ENCODE peak calls at places on chromosomes 16 and 17, in six cellular contexts. G is stimulated activated CD8-positive, alpha-beta memory T cell treated with anti-CD3 and anti-CD28 coated beads, Interleukin-4, amount 100 ng/mL, for 1 hour; B is smooth muscle cell of the brain vasculature; I is PC-3; A is neural progenitor cell; N is bronchial epithelial cell. F is an unnamed sample.

GRCh38 chr16:10441726-10442125 is 55.9 kb downstream of the ATF7IP2 start:
- DNase-seq in G (no peak), B (no peak), I (no peak), A (no peak), N (no peak), F (no peak)

GRCh38 chr17:28622186-28622585 is 8.2 kb upstream of the RSKR start:
- DNase-seq in G (no peak), B (no peak), I (no peak), A (no peak), N (no peak), F (no peak)

GRCh38 chr17:73705594-73705993 is 61.3 kb upstream of the SDK2 start:
- DNase-seq in G (no peak), B (no peak), I (peak), A (no peak), N (peak), F (peak)

GRCh38 chr17:76528528-76529223 is 8.8 kb downstream of the CYGB start:
- DNase-seq in G (no peak), B (no peak), I (no peak), A (no peak), N (no peak), F (peak)

GRCh38 chr16:66515543-66516171 is 34.3 kb downstream of the TK2 start:
- DNase-seq in G (no peak), B (no peak), I (peak), A (no peak), N (no peak), F (peak)

GRCh38 chr17:73255671-73256181 is 6.0 kb downstream of the CPSF4L start:
- DNase-seq in G (peak), B (no peak), I (peak), A (peak), N (peak), F (peak)

GRCh38 chr17:75125984-75126383 is 5.6 kb downstream of the NT5C start:
- DNase-seq in G (no peak), B (no peak), I (no peak), A (no peak), N (no peak), F (no peak)

GRCh38 chr17:44374306-44375195 is 10.9 kb upstream of the FAM171A2 start:
- DNase-seq in G (no peak), B (no peak), I (no peak), A (peak), N (peak), F (no peak)

GRCh38 chr17:40018211-40019121 is 3.2 kb downstream of the CSF3 start:
- DNase-seq in G (no peak), B (no peak), I (no peak), A (peak), N (no peak), F (peak)

GRCh38 chr17:38584350-38584925 is 21.3 kb downstream of the SRCIN1 start:
- DNase-seq in G (peak), B (no peak), I (peak), A (peak), N (peak), F (peak)

GRCh38 chr17:40283662-40284061 is 4.0 kb upstream of the CDC6 start:
- DNase-seq in G (no peak), B (no peak), I (peak), A (no peak), N (peak), F (peak)

GRCh38 chr16:75114179-75114945 is 2.2 kb downstream of the LDHD start:
- DNase-seq in G (no peak), B (no peak), I (no peak), A (no peak), N (no peak), F (no peak)

GRCh38 chr16:78478267-78478821 is 378.9 kb downstream of the WWOX start:
- DNase-seq in G (no peak), B (no peak), I (no peak), A (peak), N (no peak), F (peak)

GRCh38 chr17:14672830-14673229 is 371.9 kb downstream of the HS3ST3B1 start:
- DNase-seq in G (no peak), B (peak), I (peak), A (peak), N (peak), F (peak)

GRCh38 chr16:89507219-89507833 is 877 bp upstream of the SPG7 start:
- DNase-seq in G (no peak), B (no peak), I (no peak), A (no peak), N (no peak), F (no peak)

GRCh38 chr17:72349508-72350472 is 229.0 kb downstream of the SOX9 start:
- DNase-seq in G (no peak), B (no peak), I (no peak), A (no peak), N (peak), F (no peak)

GRCh38 chr16:24826096-24826690 is 19.6 kb upstream of the SLC5A11 start:
- DNase-seq in G (no peak), B (no peak), I (no peak), A (peak), N (no peak), F (no peak)

GRCh38 chr16:3431779-3432219 is 11.5 kb downstream of the ZNF597 start:
- DNase-seq in G (peak), B (no peak), I (no peak), A (no peak), N (no peak), F (peak)

GRCh38 chr17:1376061-1376460 is 24.0 kb downstream of the YWHAE start:
- DNase-seq in G (no peak), B (no peak), I (no peak), A (no peak), N (no peak), F (no peak)

GRCh38 chr17:81735181-81736102 is 23.4 kb downstream of the SLC25A10 start:
- DNase-seq in G (no peak), B (no peak), I (peak), A (no peak), N (peak), F (no peak)

GRCh38 chr17:60398227-60398959 is 6.5 kb upstream of the USP32 start:
- DNase-seq in G (no peak), B (no peak), I (no peak), A (no peak), N (no peak), F (no peak)

GRCh38 chr16:30609002-30609927 is 924 bp downstream of the ZNF689 start:
- DNase-seq in G (no peak), B (no peak), I (peak), A (peak), N (peak), F (peak)

GRCh38 chr17:47987240-47987835 is 16.4 kb downstream of the CDK5RAP3 start:
- DNase-seq in G (no peak), B (no peak), I (no peak), A (peak), N (no peak), F (no peak)

GRCh38 chr16:5706206-5706605 is 608.6 kb upstream of the EEF2KMT start:
- DNase-seq in G (no peak), B (no peak), I (no peak), A (no peak), N (peak), F (no peak)